ENCODE peak calls at places on chromosome 6, in nine cellular contexts. Q, N, B, X, G, Y, L, V and M are unnamed samples.

GRCh38 chr6:140736227-140736626 is 1361.8 kb upstream of the CITED2 start:
- DNase-seq in Q (no peak), G (no peak), V (no peak), B (no peak), L (no peak), Y (no peak), X (no peak), N (no peak), M (no peak)

GRCh38 chr6:169828176-169828575 is 76.8 kb downstream of the ERMARD start:
- DNase-seq in N (no peak), V (no peak), Q (no peak), Y (no peak), G (no peak), L (no peak), X (no peak), B (no peak), M (no peak)

GRCh38 chr6:75481936-75482593 is 11.5 kb downstream of the FILIP1 start:
- DNase-seq in Q (no peak), X (no peak), N (no peak), B (no peak), L (no peak), G (no peak), V (no peak), Y (no peak), M (no peak)

GRCh38 chr6:41734666-41735426 is 562 bp downstream of the TFEB start:
- DNase-seq in L (peak; percentile 86), B (peak; percentile 92), Y (peak; percentile 49), V (peak; percentile 69), X (no peak), G (peak; percentile 35), Q (peak; percentile 22), N (peak; percentile 89), M (peak; percentile 89)

GRCh38 chr6:38482466-38482865 is 157.3 kb downstream of the BTBD9 start:
- DNase-seq in V (no peak), G (no peak), Q (no peak), X (no peak), Y (no peak), B (no peak), L (no peak), N (no peak), M (no peak)

GRCh38 chr6:144215402-144215931 is 65.2 kb downstream of the STX11 start:
- DNase-seq in L (peak; percentile 29), G (peak; percentile 6), V (peak; percentile 32), X (no peak), N (peak; percentile 63), Y (no peak), Q (no peak), B (no peak), M (peak; percentile 20)

GRCh38 chr6:160882741-160883340 is 108.7 kb upstream of the MAP3K4 start:
- DNase-seq in X (no peak), B (no peak), Y (no peak), G (no peak), N (no peak), V (no peak), L (no peak), Q (no peak), M (no peak)

GRCh38 chr6:54875539-54875938 is 29.0 kb downstream of the FAM83B start:
- DNase-seq in N (no peak), Q (no peak), L (no peak), Y (no peak), X (no peak), V (no peak), G (no peak), B (no peak), M (no peak)

GRCh38 chr6:6006428-6007310 is at the start of gene NRN1:
- DNase-seq in Q (no peak), B (no peak), G (no peak), N (no peak), X (no peak), L (no peak), V (no peak), Y (peak; percentile 78), M (no peak)

GRCh38 chr6:170152111-170152926 is 138.6 kb downstream of the DLL1 start:
- DNase-seq in N (peak; percentile 61), V (no peak), B (peak; percentile 70), X (no peak), G (no peak), Y (no peak), Q (peak; percentile 29), L (no peak), M (peak; percentile 59)

GRCh38 chr6:56156643-56157042 is 90.7 kb downstream of the COL21A1 start:
- DNase-seq in X (no peak), N (no peak), B (no peak), G (no peak), Y (no peak), V (no peak), Q (no peak), L (no peak), M (no peak)

GRCh38 chr6:79335133-79335674 is 100.7 kb upstream of the HMGN3 start:
- DNase-seq in L (no peak), X (no peak), B (no peak), Q (no peak), G (no peak), Y (no peak), N (no peak), V (no peak), M (no peak)

GRCh38 chr6:92589970-92590369 is 829.4 kb downstream of the EPHA7 start:
- DNase-seq in N (no peak), Q (no peak), X (no peak), G (no peak), V (no peak), Y (no peak), B (no peak), L (no peak), M (no peak)

GRCh38 chr6:137798846-137799245 is 68.2 kb upstream of the TNFAIP3 start:
- DNase-seq in X (no peak), Q (no peak), V (no peak), L (no peak), Y (no peak), B (no peak), G (no peak), N (no peak), M (no peak)

GRCh38 chr6:161422710-161423109 is 148.8 kb upstream of the AGPAT4 start:
- DNase-seq in X (no peak), G (no peak), Q (no peak), N (no peak), V (no peak), Y (no peak), L (no peak), B (no peak), M (no peak)

GRCh38 chr6:52649521-52649920 is 21.4 kb upstream of the TMEM14A start:
- DNase-seq in N (no peak), B (no peak), Q (no peak), X (no peak), G (no peak), L (no peak), Y (no peak), V (no peak), M (no peak)

GRCh38 chr6:32118782-32119628 is 9.0 kb downstream of the ATF6B start:
- DNase-seq in V (peak; percentile 77), Y (peak; percentile 45), Q (peak; percentile 78), L (peak; percentile 74), G (peak; percentile 62), N (peak; percentile 92), X (peak; percentile 64), B (peak; percentile 92), M (peak; percentile 84)

GRCh38 chr6:154535146-154535545 is 24.7 kb upstream of the CNKSR3 start:
- DNase-seq in Y (no peak), G (no peak), N (no peak), X (no peak), B (no peak), L (no peak), Q (no peak), V (no peak), M (no peak)

GRCh38 chr6:105746539-105746938 is 339.6 kb upstream of the PRDM1 start:
- DNase-seq in L (no peak), N (no peak), B (no peak), Q (no peak), G (no peak), Y (no peak), X (no peak), V (no peak), M (no peak)

GRCh38 chr6:52538252-52538905 is 38.5 kb downstream of the TRAM2 start:
- DNase-seq in V (no peak), B (no peak), G (no peak), N (no peak), Q (no peak), X (no peak), Y (no peak), L (no peak), M (no peak)

GRCh38 chr6:163314791-163315404 is 99.6 kb upstream of the QKI start:
- DNase-seq in G (no peak), N (no peak), Q (no peak), Y (no peak), B (no peak), L (no peak), V (no peak), X (no peak), M (no peak)

GRCh38 chr6:165117121-165117520 is 192.3 kb downstream of the C6orf118 start:
- DNase-seq in Y (no peak), V (no peak), B (no peak), L (no peak), G (no peak), Q (no peak), X (no peak), N (no peak), M (no peak)

GRCh38 chr6:139336488-139336887 is 38.0 kb downstream of the CITED2 start:
- DNase-seq in L (no peak), G (peak; percentile 14), X (no peak), B (no peak), Y (peak; percentile 14), V (no peak), Q (no peak), N (peak; percentile 60), M (peak; percentile 64)

GRCh38 chr6:142913036-142913510 is 31.9 kb downstream of the HIVEP2 start:
- DNase-seq in X (no peak), N (no peak), G (no peak), Q (no peak), V (no peak), B (no peak), L (no peak), Y (no peak), M (no peak)

GRCh38 chr6:161257778-161258457 is 15.9 kb downstream of the AGPAT4 start:
- DNase-seq in Y (no peak), B (no peak), Q (no peak), G (no peak), N (no peak), L (no peak), V (no peak), X (no peak), M (no peak)

GRCh38 chr6:158770948-158771347 is 48.2 kb downstream of the EZR start:
- DNase-seq in Q (no peak), G (no peak), Y (no peak), X (no peak), V (no peak), L (no peak), N (no peak), B (no peak), M (no peak)

GRCh38 chr6:129889580-129889979 is 28.5 kb upstream of the TMEM244 start:
- DNase-seq in B (no peak), Q (no peak), L (no peak), Y (no peak), V (no peak), G (no peak), X (no peak), N (no peak), M (no peak)

GRCh38 chr6:17151888-17152287 is 50.0 kb downstream of the STMND1 start:
- DNase-seq in V (no peak), L (no peak), G (no peak), Q (no peak), Y (no peak), N (no peak), X (no peak), B (no peak), M (no peak)

GRCh38 chr6:170069611-170070010 is 221.3 kb downstream of the DLL1 start:
- DNase-seq in B (no peak), N (no peak), L (no peak), G (no peak), V (no peak), Q (no peak), X (no peak), Y (no peak), M (no peak)

GRCh38 chr6:15526129-15526764 is 136.6 kb downstream of the DTNBP1 start:
- DNase-seq in Q (no peak), X (no peak), G (no peak), B (no peak), Y (no peak), V (no peak), N (peak; percentile 83), L (peak; percentile 20), M (no peak)